ENCODE peak calls at places on chromosomes 3 and 15, in nine cellular contexts. V is body of pancreas, N is A549, W is pancreas, M is mucosa of descending colon, D is neural progenitor cell, O is cardiac muscle cell, Y is OCI-LY7, Q is left lung. L is an unnamed sample. For H3K4me1, the result is how much of the 10 kb centered on the place peaks cover.

GRCh38 chr3:38573606-38574005 is 75.9 kb downstream of the SCN5A start:
- DNase-seq in V (no peak), N (no peak), W (no peak), M (no peak), D (no peak), O (no peak), Y (no peak), Q (no peak), L (no peak)

GRCh38 chr15:88765212-88765611 is 38.0 kb upstream of the ACAN start:
- DNase-seq in V (no peak), N (no peak), W (no peak), M (no peak), D (no peak), O (no peak), Y (no peak), Q (no peak), L (no peak)

GRCh38 chr3:185818267-185818875 is 6.5 kb downstream of the IGF2BP2 start:
- DNase-seq in V (no peak), N (no peak), W (no peak), M (no peak), D (peak), O (no peak), Y (no peak), Q (no peak), L (no peak)

GRCh38 chr15:65056868-65057548 is 10.8 kb downstream of the RASL12 start:
- DNase-seq in V (no peak), N (peak), W (no peak), M (no peak), D (no peak), O (no peak), Y (no peak), Q (no peak), L (no peak)

GRCh38 chr3:146308682-146309081 is 57.8 kb upstream of the PLSCR4 start:
- DNase-seq in V (no peak), N (no peak), W (no peak), M (no peak), D (no peak), O (no peak), Y (no peak), Q (no peak), L (peak)

GRCh38 chr15:40782609-40783227 is 12.9 kb downstream of the C15orf62 start:
- DNase-seq in V (peak), N (peak), W (peak), M (peak), D (peak), O (peak), Y (peak), Q (peak), L (peak)

GRCh38 chr3:52633786-52634185 is 51.9 kb downstream of the PBRM1 start:
- DNase-seq in V (no peak), N (no peak), W (no peak), M (no peak), D (no peak), O (no peak), Y (no peak), Q (no peak), L (no peak)

GRCh38 chr3:62587169-62587568 is 213.8 kb upstream of the FEZF2 start:
- DNase-seq in V (no peak), N (no peak), W (no peak), M (no peak), D (no peak), O (no peak), Y (no peak), Q (no peak), L (peak)

GRCh38 chr15:56869573-56869972 is 48.9 kb upstream of the TCF12 start:
- DNase-seq in V (peak), N (no peak), W (no peak), M (no peak), D (peak), O (peak), Y (peak), Q (peak), L (peak)

GRCh38 chr3:3200632-3201212 is 21.2 kb upstream of the CRBN start:
- DNase-seq in V (peak), N (peak), W (no peak), M (no peak), D (peak), O (peak), Y (peak), Q (no peak), L (peak)

GRCh38 chr3:15796771-15797599 is 794 bp downstream of the ANKRD28 start:
- DNase-seq in V (no peak), N (peak), W (no peak), M (no peak), D (peak), O (peak), Y (no peak), Q (no peak), L (peak)

GRCh38 chr15:59688383-59688887 is 685 bp downstream of the BNIP2 start:
- DNase-seq in V (peak), N (peak), W (no peak), M (no peak), D (no peak), O (no peak), Y (peak), Q (no peak), L (peak)

GRCh38 chr15:47917881-47918280 is 200.6 kb downstream of the SEMA6D start:
- DNase-seq in V (no peak), N (no peak), W (no peak), M (no peak), D (no peak), O (no peak), Y (no peak), Q (no peak), L (no peak)

GRCh38 chr15:96331141-96331941 is 841 bp downstream of the NR2F2 start:
- DNase-seq in V (no peak), N (no peak), W (peak), M (no peak), D (peak), O (no peak), Y (no peak), Q (no peak), L (peak)

GRCh38 chr3:120438971-120439370 is 11.8 kb downstream of the FSTL1 start:
- DNase-seq in V (peak), N (no peak), W (no peak), M (no peak), D (peak), O (no peak), Y (no peak), Q (no peak), L (peak)

GRCh38 chr3:157618075-157618760 is 115.0 kb upstream of the VEPH1 start:
- DNase-seq in V (peak), N (peak), W (no peak), M (no peak), D (peak), O (peak), Y (peak), Q (no peak), L (peak)

GRCh38 chr15:68421798-68422402 is 10.1 kb downstream of the ITGA11 start:
- DNase-seq in V (no peak), N (no peak), W (no peak), M (no peak), D (no peak), O (no peak), Y (no peak), Q (no peak), L (no peak)

GRCh38 chr3:106333911-106334618 is 465.3 kb upstream of the CBLB start:
- DNase-seq in V (no peak), N (no peak), W (no peak), M (no peak), D (no peak), O (no peak), Y (no peak), Q (no peak), L (no peak)

GRCh38 chr3:136559896-136560295 is 192.3 kb downstream of the STAG1 start:
- DNase-seq in V (no peak), N (no peak), W (no peak), M (no peak), D (no peak), O (no peak), Y (no peak), Q (no peak), L (no peak)

GRCh38 chr3:160331127-160331937 is 67.7 kb downstream of the IFT80 start:
- DNase-seq in V (no peak), N (peak), W (no peak), M (no peak), D (no peak), O (no peak), Y (no peak), Q (no peak), L (peak)

GRCh38 chr3:14935577-14936345 is 11.6 kb upstream of the NR2C2 start:
- DNase-seq in V (no peak), N (no peak), W (no peak), M (no peak), D (no peak), O (no peak), Y (no peak), Q (no peak), L (no peak)

GRCh38 chr3:27805282-27805681 is 83.2 kb upstream of the EOMES start:
- DNase-seq in V (no peak), N (no peak), W (no peak), M (no peak), D (no peak), O (no peak), Y (no peak), Q (no peak), L (no peak)

GRCh38 chr15:67805871-67806538 is 19.3 kb upstream of the SKOR1 start:
- DNase-seq in V (no peak), N (no peak), W (no peak), M (no peak), D (peak), O (no peak), Y (no peak), Q (peak), L (no peak)

GRCh38 chr15:49863431-49864205 is 242.8 kb downstream of the DTWD1 start:
- DNase-seq in V (no peak), N (no peak), W (no peak), M (no peak), D (no peak), O (no peak), Y (no peak), Q (no peak), L (no peak)

GRCh38 chr3:53888229-53888628 is 3.4 kb downstream of the SELENOK start:
- DNase-seq in V (no peak), N (no peak), W (no peak), M (no peak), D (no peak), O (no peak), Y (no peak), Q (no peak), L (no peak)

GRCh38 chr3:123636431-123636841 is 51.6 kb upstream of the HACD2 start:
- DNase-seq in V (peak), N (no peak), W (peak), M (no peak), D (peak), O (peak), Y (no peak), Q (no peak), L (no peak)
- H3K4me1 ChIP-seq in V (under half), N (under half), W (under half), M (under half), D (half or more), O (under half), Y (under half), Q (under half), L (under half)

DNA sequence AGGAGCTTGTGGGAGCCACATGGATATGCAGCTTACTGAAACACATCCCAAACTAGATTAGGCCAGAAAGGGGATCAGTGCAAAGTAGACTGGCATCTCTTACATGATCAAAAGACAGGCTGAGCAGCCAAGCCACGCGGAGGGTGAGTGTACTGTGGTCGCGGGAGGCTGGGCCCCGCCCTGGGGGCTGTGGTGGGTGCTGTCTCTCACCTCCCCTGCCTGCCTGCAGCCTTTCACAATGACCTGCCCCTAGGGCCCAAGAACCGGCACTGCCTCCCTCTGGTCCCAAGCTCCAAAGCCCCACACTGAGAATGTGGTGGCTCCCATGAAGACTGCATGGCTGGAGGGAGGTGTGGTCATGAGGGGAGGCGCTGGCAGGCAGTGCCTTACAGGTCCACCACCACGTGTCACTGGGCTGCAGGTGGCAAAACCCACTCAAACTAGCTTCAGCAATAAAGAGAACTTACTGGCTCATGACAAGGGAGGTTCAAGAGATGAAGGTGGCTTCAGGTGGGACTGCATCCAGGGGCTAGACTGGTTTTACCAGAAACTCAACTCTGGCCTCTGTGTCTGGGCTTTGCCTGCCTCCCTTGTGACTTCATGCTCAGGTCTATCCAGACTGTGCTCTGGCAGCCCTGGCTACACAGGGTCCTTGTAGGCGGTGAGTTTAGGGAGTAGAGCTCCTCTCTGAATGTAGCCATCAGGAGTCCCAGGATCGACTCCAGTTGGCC is 27.4 kb upstream of the PLXND1 start:
- DNase-seq in V (no peak), N (no peak), W (no peak), M (no peak), D (no peak), O (no peak), Y (no peak), Q (peak), L (no peak)
- H3K4me1 ChIP-seq in V (under half), N (under half), W (under half), M (under half), D (under half), O (under half), Y (under half), Q (under half), L (under half)

GRCh38 chr3:155010416-155010815 is 69.7 kb upstream of the MME start:
- DNase-seq in V (no peak), N (no peak), W (no peak), M (no peak), D (no peak), O (peak), Y (no peak), Q (no peak), L (no peak)
- H3K4me1 ChIP-seq in V (under half), N (under half), W (under half), M (under half), D (under half), O (under half), Y (under half), Q (under half), L (under half)

GRCh38 chr3:49388416-49388815 is 23.4 kb downstream of the RHOA start:
- DNase-seq in V (no peak), N (no peak), W (no peak), M (no peak), D (no peak), O (no peak), Y (no peak), Q (no peak), L (no peak)

GRCh38 chr3:49387721-49388120 is 24.1 kb downstream of the RHOA start:
- DNase-seq in V (no peak), N (no peak), W (no peak), M (no peak), D (no peak), O (no peak), Y (no peak), Q (no peak), L (no peak)

GRCh38 chr3:49385617-49386016 is 26.2 kb downstream of the RHOA start:
- DNase-seq in V (no peak), N (no peak), W (no peak), M (no peak), D (no peak), O (no peak), Y (no peak), Q (no peak), L (no peak)

GRCh38 chr3:49383387-49383786 is 25.2 kb upstream of the GPX1 start:
- DNase-seq in V (no peak), N (no peak), W (no peak), M (no peak), D (no peak), O (no peak), Y (no peak), Q (no peak), L (no peak)

GRCh38 chr3:49386056-49386756 is 25.6 kb downstream of the RHOA start:
- DNase-seq in V (no peak), N (no peak), W (no peak), M (no peak), D (no peak), O (no peak), Y (no peak), Q (no peak), L (no peak)
- H3K4me1 ChIP-seq in V (under half), N (under half), W (under half), M (under half), D (under half), O (under half), Y (under half), Q (under half), L (under half)

GRCh38 chr15:31262901-31263671 is 63.5 kb upstream of the KLF13 start:
- DNase-seq in V (no peak), N (no peak), W (no peak), M (peak), D (no peak), O (no peak), Y (peak), Q (no peak), L (no peak)
- H3K4me1 ChIP-seq in V (under half), N (under half), W (under half), M (under half), D (under half), O (under half), Y (half or more), Q (under half), L (under half)

GRCh38 chr3:148992635-148993230 is 1.4 kb downstream of the GYG1 start:
- DNase-seq in V (no peak), N (no peak), W (no peak), M (no peak), D (peak), O (no peak), Y (no peak), Q (no peak), L (no peak)

GRCh38 chr3:148997623-148998022 is 6.3 kb downstream of the GYG1 start:
- DNase-seq in V (no peak), N (no peak), W (no peak), M (no peak), D (no peak), O (no peak), Y (no peak), Q (no peak), L (no peak)

GRCh38 chr3:148991219-148992026 is at the start of gene GYG1:
- DNase-seq in V (peak), N (peak), W (peak), M (peak), D (peak), O (peak), Y (peak), Q (peak), L (peak)

GRCh38 chr3:148990211-148990610 is 1.1 kb upstream of the GYG1 start:
- DNase-seq in V (no peak), N (no peak), W (no peak), M (no peak), D (no peak), O (no peak), Y (peak), Q (no peak), L (no peak)

GRCh38 chr3:148992027-148992634 is 791 bp downstream of the GYG1 start:
- DNase-seq in V (peak), N (peak), W (peak), M (peak), D (peak), O (peak), Y (peak), Q (no peak), L (peak)
- H3K4me1 ChIP-seq in V (under half), N (under half), W (under half), M (under half), D (under half), O (under half), Y (under half), Q (under half), L (under half)

DNA sequence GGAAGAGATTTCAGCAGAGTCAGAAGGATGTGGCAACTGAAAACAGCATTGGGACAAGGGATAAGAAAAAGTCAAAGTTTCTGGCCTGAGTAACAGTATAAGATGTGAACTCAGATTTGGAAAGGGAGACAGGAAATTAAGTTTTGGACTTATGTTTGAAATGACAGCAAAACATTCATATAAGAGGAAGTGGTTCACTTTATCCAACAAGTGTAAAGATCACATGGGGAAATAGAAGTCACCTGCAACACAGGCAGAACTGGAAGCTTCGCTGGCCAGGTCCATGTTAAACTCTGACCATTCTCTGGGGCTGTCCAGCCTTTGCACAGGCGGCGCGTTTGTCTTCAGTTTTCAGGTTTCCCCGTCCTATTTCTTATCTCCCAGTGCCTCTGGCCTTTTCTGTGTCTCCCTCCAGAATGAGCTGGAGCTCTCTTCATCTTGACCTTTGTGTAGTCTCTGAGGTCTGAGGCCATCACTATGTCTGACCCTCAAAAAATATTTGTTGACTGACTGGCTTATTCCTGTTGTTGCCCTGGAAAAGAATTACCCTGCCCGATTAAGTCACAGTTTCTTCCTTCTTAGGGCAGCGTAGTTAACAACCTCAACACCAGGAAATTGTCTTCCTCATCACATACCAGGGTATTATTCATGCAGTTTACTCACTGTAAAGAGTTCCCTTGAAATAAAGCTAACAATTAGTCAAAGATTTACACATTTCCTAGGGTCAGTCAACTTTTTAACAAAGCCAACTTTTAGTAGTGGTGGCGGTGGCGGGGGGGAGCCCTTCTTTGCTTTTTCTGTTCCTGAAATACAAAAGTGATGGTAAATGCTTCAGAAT is 1.0 kb upstream of the RASA2 start:
- DNase-seq in V (no peak), N (peak), W (no peak), M (no peak), D (peak), O (no peak), Y (peak), Q (no peak), L (peak)
- H3K4me1 ChIP-seq in V (under half), N (half or more), W (under half), M (under half), D (under half), O (under half), Y (under half), Q (under half), L (under half)

GRCh38 chr3:195069501-195070251 is 201.3 kb downstream of the XXYLT1 start:
- DNase-seq in V (no peak), N (no peak), W (no peak), M (no peak), D (no peak), O (no peak), Y (no peak), Q (no peak), L (no peak)

GRCh38 chr3:195068481-195069080 is 202.4 kb downstream of the XXYLT1 start:
- DNase-seq in V (peak), N (no peak), W (no peak), M (no peak), D (no peak), O (no peak), Y (no peak), Q (no peak), L (no peak)

GRCh38 chr3:195071011-195071728 is 199.8 kb downstream of the XXYLT1 start:
- DNase-seq in V (peak), N (no peak), W (no peak), M (no peak), D (no peak), O (no peak), Y (no peak), Q (no peak), L (no peak)

GRCh38 chr3:195071916-195072820 is 198.8 kb downstream of the XXYLT1 start:
- DNase-seq in V (peak), N (no peak), W (no peak), M (no peak), D (no peak), O (no peak), Y (no peak), Q (no peak), L (no peak)

DNA sequence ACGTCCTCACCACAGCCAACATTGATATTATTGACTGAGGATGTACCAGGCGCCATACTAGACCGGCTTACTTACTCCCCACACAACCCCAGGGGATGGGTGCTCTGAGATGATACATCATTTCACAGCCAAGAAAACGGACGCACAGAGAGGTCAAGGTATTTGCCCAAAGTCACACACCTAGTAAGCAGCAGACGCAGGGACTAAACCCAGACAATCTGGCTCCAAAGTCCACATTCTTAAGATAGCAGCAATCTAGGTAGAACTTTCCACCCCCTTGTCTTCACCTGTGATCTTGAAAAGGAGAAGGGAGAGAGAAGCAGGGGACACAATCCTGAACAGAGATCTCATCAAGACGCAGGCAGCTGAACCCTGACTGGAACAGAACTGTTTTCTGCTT is 200.6 kb downstream of the XXYLT1 start:
- DNase-seq in V (no peak), N (no peak), W (no peak), M (no peak), D (no peak), O (no peak), Y (no peak), Q (no peak), L (no peak)
- H3K4me1 ChIP-seq in V (under half), N (under half), W (under half), M (under half), D (under half), O (under half), Y (under half), Q (under half), L (under half)

L was measured in endothelial cell of umbilical vein.